ENCODE peak calls at places on chromosomes 16 and 17, in five cellular contexts. I is stimulated activated CD4-positive, alpha-beta T cell treated with anti-CD3 and anti-CD28 coated beads, Interleukin-15, amount 100 ng/mL, for 1 hour; K is activated T-cell treated with anti-CD3 and anti-CD28 coated beads for 24 hours; R is HS-5; T is mucosa of descending colon. G is an unnamed sample.

GRCh38 chr17:14033166-14033565 is 36.1 kb upstream of the COX10 start:
- DNase-seq in I (no peak), K (no peak), R (no peak), T (no peak), G (no peak)

GRCh38 chr17:60817187-60817586 is 139.5 kb downstream of the BCAS3 start:
- DNase-seq in I (no peak), K (no peak), R (peak), T (no peak), G (no peak)

GRCh38 chr16:30354423-30355143 is 525 bp downstream of the CD2BP2 start:
- DNase-seq in I (no peak), K (no peak), R (no peak), T (peak), G (no peak)

GRCh38 chr16:48369765-48370164 is 15.4 kb downstream of the SIAH1 start:
- DNase-seq in I (no peak), K (no peak), R (no peak), T (no peak), G (no peak)

GRCh38 chr16:5350118-5350517 is 252.5 kb upstream of the EEF2KMT start:
- DNase-seq in I (no peak), K (no peak), R (no peak), T (no peak), G (no peak)

GRCh38 chr17:17684901-17685774 is 3.9 kb downstream of the RAI1 start:
- DNase-seq in I (no peak), K (no peak), R (no peak), T (no peak), G (no peak)

GRCh38 chr17:77459018-77459755 is 318.4 kb downstream of the SEC14L1 start:
- DNase-seq in I (no peak), K (no peak), R (no peak), T (no peak), G (no peak)

GRCh38 chr16:1981398-1981836 is at the start of gene NOXO1:
- DNase-seq in I (no peak), K (no peak), R (no peak), T (peak), G (no peak)

GRCh38 chr17:50914510-50914849 is 48.3 kb upstream of the TOB1 start:
- DNase-seq in I (no peak), K (no peak), R (no peak), T (no peak), G (no peak)

GRCh38 chr16:51453296-51453695 is 302.2 kb upstream of the SALL1 start:
- DNase-seq in I (no peak), K (no peak), R (no peak), T (no peak), G (no peak)

GRCh38 chr17:37494971-37495370 is 5.3 kb downstream of the DUSP14 start:
- DNase-seq in I (no peak), K (no peak), R (no peak), T (no peak), G (no peak)

GRCh38 chr17:39225974-39226683 is 384 bp upstream of the STAC2 start:
- DNase-seq in I (no peak), K (no peak), R (no peak), T (peak), G (no peak)

GRCh38 chr17:78231991-78232759 is 744 bp downstream of the TMEM235 start:
- DNase-seq in I (no peak), K (no peak), R (no peak), T (no peak), G (no peak)

GRCh38 chr16:49698416-49698815 is 157.5 kb downstream of the ZNF423 start:
- DNase-seq in I (no peak), K (no peak), R (no peak), T (no peak), G (no peak)

GRCh38 chr17:13311301-13311700 is 290.4 kb downstream of the HS3ST3A1 start:
- DNase-seq in I (no peak), K (no peak), R (peak), T (no peak), G (no peak)

GRCh38 chr16:87058728-87059250 is 258.4 kb downstream of the C16orf95 start:
- DNase-seq in I (no peak), K (no peak), R (no peak), T (no peak), G (no peak)

GRCh38 chr16:29126621-29127020 is 141.8 kb downstream of the LAT start:
- DNase-seq in I (no peak), K (no peak), R (no peak), T (no peak), G (no peak)

GRCh38 chr16:74936902-74937560 is 47.9 kb downstream of the WDR59 start:
- DNase-seq in I (no peak), K (no peak), R (peak), T (peak), G (peak)

GRCh38 chr17:71472809-71473789 is 647.7 kb upstream of the SOX9 start:
- DNase-seq in I (no peak), K (no peak), R (no peak), T (peak), G (no peak)